ENCODE peak calls at places on chromosomes 7 and 10, in eight cellular contexts. Y is GM12865, P is mesenchymal stem cell, K is right cardiac atrium, U is transverse colon, D is SJSA1, S is DND-41, J is brain microvascular endothelial cell. W is an unnamed sample.

GRCh38 chr7:55526770-55527169 is 45.5 kb downstream of the VOPP1 start:
- DNase-seq in K (no peak), P (no peak), U (no peak), S (peak; percentile 13), J (no peak), Y (no peak), D (no peak), W (no peak)

GRCh38 chr10:129241461-129241860 is 225.6 kb upstream of the MGMT start:
- DNase-seq in J (no peak), D (no peak), U (no peak), S (no peak), P (no peak), Y (no peak), K (no peak), W (no peak)

GRCh38 chr10:85927952-85928677 is 438.5 kb downstream of the GRID1 start:
- DNase-seq in Y (no peak), U (no peak), K (no peak), J (no peak), P (no peak), D (no peak), S (no peak), W (no peak)

GRCh38 chr7:47552631-47553030 is 29.3 kb downstream of the TNS3 start:
- DNase-seq in J (no peak), P (peak; percentile 80), S (no peak), K (peak; percentile 41), D (no peak), U (no peak), Y (peak; percentile 69), W (no peak)

GRCh38 chr7:29091722-29092121 is 54.6 kb downstream of the CPVL start:
- DNase-seq in Y (peak; percentile 60), U (no peak), K (no peak), S (no peak), P (peak; percentile 12), D (no peak), J (no peak), W (no peak)

GRCh38 chr7:35646289-35647033 is 48.5 kb downstream of the HERPUD2 start:
- DNase-seq in K (no peak), Y (peak; percentile 20), J (no peak), D (no peak), P (peak; percentile 51), S (no peak), U (no peak), W (no peak)

GRCh38 chr10:9786101-9786500 is 1231.6 kb upstream of the CELF2 start:
- DNase-seq in Y (no peak), D (no peak), P (peak; percentile 10), K (no peak), S (no peak), U (no peak), J (peak; percentile 78), W (no peak)

GRCh38 chr10:24642921-24643678 is 80.6 kb downstream of the ARHGAP21 start:
- DNase-seq in K (no peak), J (peak; percentile 74), D (no peak), S (peak; percentile 32), U (no peak), P (peak; percentile 76), Y (peak; percentile 73), W (peak; percentile 67)

GRCh38 chr7:84714765-84715164 is 472.1 kb downstream of the SEMA3D start:
- DNase-seq in P (no peak), J (no peak), Y (no peak), S (no peak), K (no peak), U (no peak), D (no peak), W (no peak)

GRCh38 chr10:109996225-109996624 is 11.6 kb upstream of the ADD3 start:
- DNase-seq in J (no peak), U (no peak), D (no peak), P (no peak), S (no peak), K (no peak), Y (peak; percentile 44), W (no peak)

GRCh38 chr10:115638246-115638645 is 545.1 kb downstream of the ATRNL1 start:
- DNase-seq in U (no peak), D (no peak), S (no peak), K (no peak), Y (no peak), J (no peak), P (no peak), W (no peak)

GRCh38 chr10:6280291-6280690 is 77.6 kb downstream of the PFKFB3 start:
- DNase-seq in P (no peak), J (no peak), Y (no peak), K (no peak), D (no peak), S (no peak), U (no peak), W (no peak)

GRCh38 chr10:3777876-3778707 is 6.9 kb downstream of the KLF6 start:
- DNase-seq in S (no peak), J (no peak), D (no peak), K (no peak), P (peak; percentile 64), Y (no peak), U (no peak), W (no peak)

GRCh38 chr10:133230387-133231195 is 574 bp downstream of the UTF1 start:
- DNase-seq in U (peak; percentile 25), J (no peak), S (no peak), P (no peak), D (no peak), Y (no peak), K (no peak), W (no peak)

GRCh38 chr7:4261038-4261960 is 420.8 kb upstream of the FOXK1 start:
- DNase-seq in Y (no peak), J (no peak), K (no peak), P (peak; percentile 43), U (no peak), D (no peak), S (no peak), W (no peak)

GRCh38 chr10:131644864-131645658 is 255.7 kb upstream of the PPP2R2D start:
- DNase-seq in D (no peak), S (no peak), K (no peak), Y (no peak), U (no peak), J (no peak), P (no peak), W (no peak)

GRCh38 chr7:151173386-151174245 is 6.1 kb upstream of the GBX1 start:
- DNase-seq in K (no peak), U (no peak), Y (no peak), S (no peak), D (no peak), J (no peak), P (no peak), W (no peak)

GRCh38 chr7:46507601-46508000 is 586.5 kb upstream of the IGFBP3 start:
- DNase-seq in Y (no peak), D (no peak), S (no peak), U (no peak), P (no peak), K (no peak), J (no peak), W (no peak)
- H3K4me3 ChIP-seq in Y (no peak overlapping the region), D (no peak overlapping the region), S (no peak overlapping the region), U (no peak overlapping the region), P (no peak overlapping the region), K (no peak overlapping the region), J (no peak overlapping the region), W (no peak overlapping the region)

DNA sequence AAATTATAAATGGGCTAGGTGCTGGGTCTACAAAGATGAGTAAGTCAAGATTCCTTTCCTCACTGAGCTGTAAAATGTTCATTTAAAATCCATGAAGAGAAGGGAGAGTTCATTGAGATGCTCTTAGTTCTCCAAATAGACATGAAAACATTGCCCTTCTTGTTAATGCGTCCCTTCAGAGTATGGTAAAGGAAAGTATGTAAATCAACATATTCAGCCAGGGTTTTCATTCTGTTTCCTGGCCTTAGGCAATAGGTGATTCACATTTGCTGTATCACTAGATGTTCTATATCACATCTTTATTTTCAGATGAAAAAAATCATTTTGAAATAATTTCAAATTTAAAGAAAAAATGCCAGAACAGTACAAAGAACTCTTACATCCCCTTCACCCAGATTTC is 5.4 kb downstream of the ANKIB1 start:
- DNase-seq in D (no peak), J (no peak), Y (no peak), K (no peak), S (no peak), U (no peak), P (no peak), W (no peak)
- H3K4me3 ChIP-seq in D (no peak overlapping the region), J (no peak overlapping the region), Y (no peak overlapping the region), K (no peak overlapping the region), S (no peak overlapping the region), U (no peak overlapping the region), P (no peak overlapping the region), W (no peak overlapping the region)

DNA sequence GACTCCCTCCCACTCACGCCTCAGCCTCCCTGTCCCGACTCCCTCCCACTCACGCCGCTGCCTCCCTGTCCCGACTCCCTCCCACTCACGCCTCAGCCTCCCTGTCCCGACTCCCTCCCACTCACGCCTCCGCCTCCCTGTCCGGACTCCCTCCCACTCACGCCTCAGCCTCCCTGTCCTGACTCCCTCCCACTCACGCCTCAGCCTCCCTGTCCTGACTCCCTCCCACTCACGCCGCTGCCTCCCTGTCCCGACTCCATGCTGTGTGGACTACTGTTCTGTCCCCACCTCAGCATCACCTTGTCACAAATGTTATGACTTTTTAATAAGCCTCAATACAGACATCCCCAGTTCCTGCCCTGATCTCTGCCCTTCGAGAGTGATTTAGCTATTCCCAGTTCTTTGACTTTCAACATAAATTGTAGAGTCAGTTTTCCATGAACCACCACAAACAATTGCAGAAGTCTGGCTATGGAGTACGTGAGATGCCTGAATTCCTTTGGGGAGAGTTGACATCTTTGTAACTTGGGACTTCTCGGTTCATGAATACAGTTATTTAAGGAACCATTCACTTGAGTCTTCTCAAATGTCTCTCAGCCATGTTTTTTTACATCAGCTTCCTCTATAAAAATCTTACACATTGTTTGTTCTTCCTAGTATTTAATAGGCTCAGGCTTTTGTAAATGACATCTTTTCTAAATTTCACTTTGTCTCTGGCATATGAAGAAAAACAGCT is 71.9 kb downstream of the FOXL3 start:
- DNase-seq in P (no peak), U (no peak), D (no peak), K (peak; percentile 1), Y (no peak), S (no peak), J (no peak), W (no peak)
- H3K4me3 ChIP-seq in P (peak overlapping the region; percentile 59), U (no peak overlapping the region), D (no peak overlapping the region), K (peak overlapping the region; percentile 34), Y (no peak overlapping the region), S (peak overlapping the region; percentile 44), J (no peak overlapping the region), W (no peak overlapping the region)

GRCh38 chr7:157278791-157279678 is 57.8 kb upstream of the DNAJB6 start:
- DNase-seq in D (no peak), U (peak; percentile 80), K (peak; percentile 75), P (no peak), S (no peak), Y (peak; percentile 46), J (no peak), W (no peak)
- H3K4me3 ChIP-seq in D (no peak overlapping the region), U (peak overlapping the region; percentile 50), K (peak overlapping the region; percentile 36), P (peak overlapping the region; percentile 68), S (no peak overlapping the region), Y (peak overlapping the region; percentile 50), J (peak overlapping the region; percentile 43), W (peak overlapping the region; percentile 28)